ENCODE peak calls at places on chromosomes 1 and 21, in eight cellular contexts. One of them, this sample, is unnamed.

GRCh38 chr1:218743861-218744505 is 398.8 kb downstream of the TGFB2 start:
- DNase-seq in GM18507: no peak
- DNase-seq in CD4-positive, alpha-beta T cell: no peak
- DNase-seq in neural crest cell: no peak
- DNase-seq in HTR-8/SVneo: no peak
- DNase-seq in GM23338: no peak
- DNase-seq in activated naive CD8-positive, alpha-beta T cell treated with anti-CD3 and anti-CD28 coated beads, Interleukin-2, amount 50 U/mL, for 24 hours: no peak
- DNase-seq in foreskin fibroblast: no peak
- DNase-seq in this sample: no peak

GRCh38 chr1:186813420-186813819 is 15.3 kb upstream of the PLA2G4A start:
- DNase-seq in GM23338: peak
- DNase-seq in neural crest cell: no peak
- DNase-seq in HTR-8/SVneo: no peak
- DNase-seq in activated naive CD8-positive, alpha-beta T cell treated with anti-CD3 and anti-CD28 coated beads, Interleukin-2, amount 50 U/mL, for 24 hours: no peak
- DNase-seq in foreskin fibroblast: no peak
- DNase-seq in CD4-positive, alpha-beta T cell: no peak
- DNase-seq in GM18507: no peak
- DNase-seq in this sample: no peak

GRCh38 chr1:178862864-178863263 is 8.0 kb downstream of the ANGPTL1 start:
- DNase-seq in CD4-positive, alpha-beta T cell: no peak
- DNase-seq in GM18507: no peak
- DNase-seq in neural crest cell: no peak
- DNase-seq in foreskin fibroblast: no peak
- DNase-seq in HTR-8/SVneo: no peak
- DNase-seq in activated naive CD8-positive, alpha-beta T cell treated with anti-CD3 and anti-CD28 coated beads, Interleukin-2, amount 50 U/mL, for 24 hours: no peak
- DNase-seq in GM23338: no peak
- DNase-seq in this sample: no peak

GRCh38 chr1:152110365-152110859 is 4.8 kb downstream of the TCHH start:
- DNase-seq in GM23338: peak
- DNase-seq in activated naive CD8-positive, alpha-beta T cell treated with anti-CD3 and anti-CD28 coated beads, Interleukin-2, amount 50 U/mL, for 24 hours: peak
- DNase-seq in neural crest cell: no peak
- DNase-seq in foreskin fibroblast: peak
- DNase-seq in GM18507: no peak
- DNase-seq in HTR-8/SVneo: no peak
- DNase-seq in CD4-positive, alpha-beta T cell: peak
- DNase-seq in this sample: no peak

GRCh38 chr1:32716312-32717126 is 13.9 kb upstream of the SYNC start:
- DNase-seq in CD4-positive, alpha-beta T cell: peak
- DNase-seq in HTR-8/SVneo: peak
- DNase-seq in activated naive CD8-positive, alpha-beta T cell treated with anti-CD3 and anti-CD28 coated beads, Interleukin-2, amount 50 U/mL, for 24 hours: peak
- DNase-seq in foreskin fibroblast: no peak
- DNase-seq in neural crest cell: peak
- DNase-seq in GM23338: peak
- DNase-seq in GM18507: no peak
- DNase-seq in this sample: peak

GRCh38 chr21:32861871-32862270 is 90.3 kb upstream of the PAXBP1 start:
- DNase-seq in GM23338: no peak
- DNase-seq in CD4-positive, alpha-beta T cell: no peak
- DNase-seq in GM18507: no peak
- DNase-seq in neural crest cell: no peak
- DNase-seq in HTR-8/SVneo: no peak
- DNase-seq in foreskin fibroblast: peak
- DNase-seq in activated naive CD8-positive, alpha-beta T cell treated with anti-CD3 and anti-CD28 coated beads, Interleukin-2, amount 50 U/mL, for 24 hours: no peak
- DNase-seq in this sample: no peak

GRCh38 chr1:97094257-97094972 is 372.8 kb downstream of the PTBP2 start:
- DNase-seq in activated naive CD8-positive, alpha-beta T cell treated with anti-CD3 and anti-CD28 coated beads, Interleukin-2, amount 50 U/mL, for 24 hours: no peak
- DNase-seq in neural crest cell: no peak
- DNase-seq in GM23338: no peak
- DNase-seq in CD4-positive, alpha-beta T cell: no peak
- DNase-seq in GM18507: no peak
- DNase-seq in foreskin fibroblast: peak
- DNase-seq in HTR-8/SVneo: peak
- DNase-seq in this sample: no peak

GRCh38 chr1:227526524-227526923 is 36.8 kb upstream of the ZNF678 start:
- DNase-seq in CD4-positive, alpha-beta T cell: no peak
- DNase-seq in foreskin fibroblast: no peak
- DNase-seq in GM23338: no peak
- DNase-seq in activated naive CD8-positive, alpha-beta T cell treated with anti-CD3 and anti-CD28 coated beads, Interleukin-2, amount 50 U/mL, for 24 hours: no peak
- DNase-seq in neural crest cell: no peak
- DNase-seq in GM18507: no peak
- DNase-seq in HTR-8/SVneo: no peak
- DNase-seq in this sample: no peak

GRCh38 chr1:239843556-239843955 is 248.1 kb upstream of the FMN2 start:
- DNase-seq in foreskin fibroblast: no peak
- DNase-seq in activated naive CD8-positive, alpha-beta T cell treated with anti-CD3 and anti-CD28 coated beads, Interleukin-2, amount 50 U/mL, for 24 hours: no peak
- DNase-seq in GM18507: no peak
- DNase-seq in neural crest cell: no peak
- DNase-seq in HTR-8/SVneo: no peak
- DNase-seq in CD4-positive, alpha-beta T cell: no peak
- DNase-seq in GM23338: no peak
- DNase-seq in this sample: no peak

GRCh38 chr1:170010443-170010842 is 64.1 kb downstream of the KIFAP3 start:
- DNase-seq in neural crest cell: peak
- DNase-seq in CD4-positive, alpha-beta T cell: no peak
- DNase-seq in activated naive CD8-positive, alpha-beta T cell treated with anti-CD3 and anti-CD28 coated beads, Interleukin-2, amount 50 U/mL, for 24 hours: peak
- DNase-seq in GM18507: no peak
- DNase-seq in HTR-8/SVneo: no peak
- DNase-seq in GM23338: peak
- DNase-seq in foreskin fibroblast: peak
- DNase-seq in this sample: peak

GRCh38 chr1:1024421-1025415 is 4.8 kb downstream of the AGRN start:
- DNase-seq in CD4-positive, alpha-beta T cell: no peak
- DNase-seq in activated naive CD8-positive, alpha-beta T cell treated with anti-CD3 and anti-CD28 coated beads, Interleukin-2, amount 50 U/mL, for 24 hours: no peak
- DNase-seq in neural crest cell: no peak
- DNase-seq in HTR-8/SVneo: peak
- DNase-seq in GM23338: peak
- DNase-seq in GM18507: no peak
- DNase-seq in foreskin fibroblast: no peak
- DNase-seq in this sample: no peak

GRCh38 chr1:216836316-216836715 is 113.1 kb upstream of the ESRRG start:
- DNase-seq in neural crest cell: no peak
- DNase-seq in GM23338: no peak
- DNase-seq in activated naive CD8-positive, alpha-beta T cell treated with anti-CD3 and anti-CD28 coated beads, Interleukin-2, amount 50 U/mL, for 24 hours: no peak
- DNase-seq in foreskin fibroblast: no peak
- DNase-seq in HTR-8/SVneo: no peak
- DNase-seq in CD4-positive, alpha-beta T cell: no peak
- DNase-seq in GM18507: no peak
- DNase-seq in this sample: no peak

GRCh38 chr1:108817016-108817415 is 39.9 kb downstream of the AKNAD1 start:
- DNase-seq in CD4-positive, alpha-beta T cell: no peak
- DNase-seq in activated naive CD8-positive, alpha-beta T cell treated with anti-CD3 and anti-CD28 coated beads, Interleukin-2, amount 50 U/mL, for 24 hours: no peak
- DNase-seq in neural crest cell: peak
- DNase-seq in GM18507: no peak
- DNase-seq in GM23338: no peak
- DNase-seq in HTR-8/SVneo: no peak
- DNase-seq in foreskin fibroblast: peak
- DNase-seq in this sample: peak

GRCh38 chr1:55724551-55725325 is 509.6 kb upstream of the USP24 start:
- DNase-seq in neural crest cell: no peak
- DNase-seq in GM18507: no peak
- DNase-seq in HTR-8/SVneo: no peak
- DNase-seq in CD4-positive, alpha-beta T cell: no peak
- DNase-seq in foreskin fibroblast: peak
- DNase-seq in activated naive CD8-positive, alpha-beta T cell treated with anti-CD3 and anti-CD28 coated beads, Interleukin-2, amount 50 U/mL, for 24 hours: no peak
- DNase-seq in GM23338: no peak
- DNase-seq in this sample: no peak

GRCh38 chr1:23444104-23444533 is 19.6 kb upstream of the TCEA3 start:
- DNase-seq in foreskin fibroblast: peak
- DNase-seq in CD4-positive, alpha-beta T cell: no peak
- DNase-seq in GM23338: no peak
- DNase-seq in neural crest cell: no peak
- DNase-seq in activated naive CD8-positive, alpha-beta T cell treated with anti-CD3 and anti-CD28 coated beads, Interleukin-2, amount 50 U/mL, for 24 hours: no peak
- DNase-seq in HTR-8/SVneo: no peak
- DNase-seq in GM18507: no peak
- DNase-seq in this sample: no peak

GRCh38 chr1:209674957-209675566 is at the start of gene G0S2:
- DNase-seq in GM18507: no peak
- DNase-seq in activated naive CD8-positive, alpha-beta T cell treated with anti-CD3 and anti-CD28 coated beads, Interleukin-2, amount 50 U/mL, for 24 hours: peak
- DNase-seq in HTR-8/SVneo: no peak
- DNase-seq in GM23338: peak
- DNase-seq in foreskin fibroblast: peak
- DNase-seq in neural crest cell: peak
- DNase-seq in CD4-positive, alpha-beta T cell: no peak
- DNase-seq in this sample: no peak

GRCh38 chr1:182235952-182236650 is 155.5 kb downstream of the GLUL start:
- DNase-seq in HTR-8/SVneo: no peak
- DNase-seq in GM18507: no peak
- DNase-seq in foreskin fibroblast: peak
- DNase-seq in GM23338: no peak
- DNase-seq in neural crest cell: no peak
- DNase-seq in activated naive CD8-positive, alpha-beta T cell treated with anti-CD3 and anti-CD28 coated beads, Interleukin-2, amount 50 U/mL, for 24 hours: no peak
- DNase-seq in CD4-positive, alpha-beta T cell: no peak
- DNase-seq in this sample: peak

GRCh38 chr1:246128494-246129069 is 378.5 kb downstream of the SMYD3 start:
- DNase-seq in foreskin fibroblast: no peak
- DNase-seq in HTR-8/SVneo: no peak
- DNase-seq in GM23338: no peak
- DNase-seq in neural crest cell: no peak
- DNase-seq in CD4-positive, alpha-beta T cell: no peak
- DNase-seq in GM18507: no peak
- DNase-seq in activated naive CD8-positive, alpha-beta T cell treated with anti-CD3 and anti-CD28 coated beads, Interleukin-2, amount 50 U/mL, for 24 hours: no peak
- DNase-seq in this sample: no peak

GRCh38 chr1:87572891-87573290 is 244.2 kb downstream of the LMO4 start:
- DNase-seq in GM18507: no peak
- DNase-seq in neural crest cell: no peak
- DNase-seq in GM23338: no peak
- DNase-seq in foreskin fibroblast: no peak
- DNase-seq in activated naive CD8-positive, alpha-beta T cell treated with anti-CD3 and anti-CD28 coated beads, Interleukin-2, amount 50 U/mL, for 24 hours: no peak
- DNase-seq in CD4-positive, alpha-beta T cell: no peak
- DNase-seq in HTR-8/SVneo: no peak
- DNase-seq in this sample: no peak

GRCh38 chr1:109274533-109275476 is 8.1 kb downstream of the PSRC1 start:
- DNase-seq in GM18507: no peak
- DNase-seq in HTR-8/SVneo: no peak
- DNase-seq in foreskin fibroblast: no peak
- DNase-seq in CD4-positive, alpha-beta T cell: no peak
- DNase-seq in GM23338: no peak
- DNase-seq in activated naive CD8-positive, alpha-beta T cell treated with anti-CD3 and anti-CD28 coated beads, Interleukin-2, amount 50 U/mL, for 24 hours: no peak
- DNase-seq in neural crest cell: no peak
- DNase-seq in this sample: peak

GRCh38 chr1:169109561-169110134 is 3.2 kb downstream of the ATP1B1 start:
- DNase-seq in CD4-positive, alpha-beta T cell: no peak
- DNase-seq in neural crest cell: no peak
- DNase-seq in HTR-8/SVneo: no peak
- DNase-seq in GM18507: no peak
- DNase-seq in activated naive CD8-positive, alpha-beta T cell treated with anti-CD3 and anti-CD28 coated beads, Interleukin-2, amount 50 U/mL, for 24 hours: no peak
- DNase-seq in foreskin fibroblast: peak
- DNase-seq in GM23338: peak
- DNase-seq in this sample: no peak

GRCh38 chr1:182962554-182963115 is 9.7 kb upstream of the SHCBP1L start:
- DNase-seq in GM18507: peak
- DNase-seq in foreskin fibroblast: peak
- DNase-seq in HTR-8/SVneo: peak
- DNase-seq in neural crest cell: peak
- DNase-seq in GM23338: peak
- DNase-seq in activated naive CD8-positive, alpha-beta T cell treated with anti-CD3 and anti-CD28 coated beads, Interleukin-2, amount 50 U/mL, for 24 hours: peak
- DNase-seq in CD4-positive, alpha-beta T cell: no peak
- DNase-seq in this sample: peak

GRCh38 chr1:86016076-86016746 is 140.4 kb downstream of the COL24A1 start:
- DNase-seq in foreskin fibroblast: no peak
- DNase-seq in GM18507: no peak
- DNase-seq in CD4-positive, alpha-beta T cell: no peak
- DNase-seq in HTR-8/SVneo: no peak
- DNase-seq in GM23338: no peak
- DNase-seq in activated naive CD8-positive, alpha-beta T cell treated with anti-CD3 and anti-CD28 coated beads, Interleukin-2, amount 50 U/mL, for 24 hours: no peak
- DNase-seq in neural crest cell: no peak
- DNase-seq in this sample: no peak

GRCh38 chr1:210123924-210124589 is 108.5 kb upstream of the SERTAD4 start:
- DNase-seq in foreskin fibroblast: peak
- DNase-seq in HTR-8/SVneo: peak
- DNase-seq in neural crest cell: no peak
- DNase-seq in CD4-positive, alpha-beta T cell: no peak
- DNase-seq in activated naive CD8-positive, alpha-beta T cell treated with anti-CD3 and anti-CD28 coated beads, Interleukin-2, amount 50 U/mL, for 24 hours: no peak
- DNase-seq in GM23338: no peak
- DNase-seq in GM18507: no peak
- DNase-seq in this sample: peak

GRCh38 chr1:94379615-94380014 is 38.6 kb upstream of the ABCD3 start:
- DNase-seq in HTR-8/SVneo: no peak
- DNase-seq in activated naive CD8-positive, alpha-beta T cell treated with anti-CD3 and anti-CD28 coated beads, Interleukin-2, amount 50 U/mL, for 24 hours: no peak
- DNase-seq in neural crest cell: no peak
- DNase-seq in CD4-positive, alpha-beta T cell: no peak
- DNase-seq in GM18507: no peak
- DNase-seq in GM23338: no peak
- DNase-seq in foreskin fibroblast: no peak
- DNase-seq in this sample: no peak

GRCh38 chr21:31264574-31264973 is 79.5 kb downstream of the TIAM1 start:
- DNase-seq in GM23338: no peak
- DNase-seq in foreskin fibroblast: no peak
- DNase-seq in GM18507: no peak
- DNase-seq in HTR-8/SVneo: no peak
- DNase-seq in CD4-positive, alpha-beta T cell: no peak
- DNase-seq in neural crest cell: no peak
- DNase-seq in activated naive CD8-positive, alpha-beta T cell treated with anti-CD3 and anti-CD28 coated beads, Interleukin-2, amount 50 U/mL, for 24 hours: no peak
- DNase-seq in this sample: no peak

GRCh38 chr1:160978510-160978927 is 23.9 kb upstream of the ITLN2 start:
- DNase-seq in neural crest cell: no peak
- DNase-seq in HTR-8/SVneo: no peak
- DNase-seq in GM23338: no peak
- DNase-seq in foreskin fibroblast: no peak
- DNase-seq in CD4-positive, alpha-beta T cell: no peak
- DNase-seq in activated naive CD8-positive, alpha-beta T cell treated with anti-CD3 and anti-CD28 coated beads, Interleukin-2, amount 50 U/mL, for 24 hours: no peak
- DNase-seq in GM18507: no peak
- DNase-seq in this sample: no peak